ENCODE peak calls at places on chromosomes 12 and 14, in eight cellular contexts. P is Peyer's patch, W is ovary, Z is A549, F is uterus, S is IMR-90, N is HCT116, Y is tibial nerve. Q is an unnamed sample.
A peak's percentile ranks its signal among the peaks of the same experiment; 100 is the strongest.

GRCh38 chr12:40693503-40693863 is 1.2 kb downstream of the CNTN1 start:
- DNase-seq in S (no peak), Z (peak; percentile 86), F (peak; percentile 22), P (no peak), N (peak; percentile 27), W (peak; percentile 53), Y (peak; percentile 49), Q (no peak)

GRCh38 chr12:121657305-121658008 is 12.0 kb downstream of the MORN3 start:
- DNase-seq in S (no peak), Z (no peak), Y (no peak), F (no peak), N (no peak), W (no peak), P (no peak), Q (no peak)

GRCh38 chr14:35406811-35407630 is 2.5 kb upstream of the NFKBIA start:
- DNase-seq in W (no peak), Z (peak; percentile 73), F (peak; percentile 59), S (peak; percentile 74), N (peak; percentile 56), P (peak; percentile 50), Y (peak; percentile 52), Q (no peak)

GRCh38 chr14:82432531-82432930 is 898.9 kb upstream of the SEL1L start:
- DNase-seq in Z (no peak), F (no peak), W (no peak), P (no peak), Y (no peak), N (no peak), S (no peak), Q (no peak)

GRCh38 chr12:13304924-13305323 is 108.4 kb downstream of the EMP1 start:
- DNase-seq in F (no peak), W (no peak), N (no peak), Y (no peak), S (no peak), P (no peak), Z (no peak), Q (no peak)

GRCh38 chr14:45610303-45610702 is 357.3 kb upstream of the MIS18BP1 start:
- DNase-seq in P (no peak), F (no peak), Y (no peak), N (no peak), S (no peak), Z (peak; percentile 1), W (no peak), Q (no peak)

GRCh38 chr14:96135285-96135684 is 69.4 kb upstream of the BDKRB2 start:
- DNase-seq in Y (no peak), P (no peak), Z (no peak), W (no peak), N (no peak), S (no peak), F (peak; percentile 48), Q (no peak)

GRCh38 chr12:16076553-16076952 is 165.4 kb downstream of the DERA start:
- DNase-seq in Z (peak; percentile 50), P (no peak), F (no peak), Y (no peak), S (peak; percentile 2), N (peak; percentile 29), W (no peak), Q (no peak)

GRCh38 chr14:36383674-36384421 is 63.4 kb upstream of the MBIP start:
- DNase-seq in N (no peak), W (no peak), Y (peak; percentile 4), S (no peak), F (no peak), P (no peak), Z (no peak), Q (no peak)

GRCh38 chr12:64995831-64996230 is 125.3 kb downstream of the WIF1 start:
- DNase-seq in Y (no peak), N (no peak), Z (no peak), P (no peak), S (no peak), F (no peak), W (no peak), Q (no peak)

DNA sequence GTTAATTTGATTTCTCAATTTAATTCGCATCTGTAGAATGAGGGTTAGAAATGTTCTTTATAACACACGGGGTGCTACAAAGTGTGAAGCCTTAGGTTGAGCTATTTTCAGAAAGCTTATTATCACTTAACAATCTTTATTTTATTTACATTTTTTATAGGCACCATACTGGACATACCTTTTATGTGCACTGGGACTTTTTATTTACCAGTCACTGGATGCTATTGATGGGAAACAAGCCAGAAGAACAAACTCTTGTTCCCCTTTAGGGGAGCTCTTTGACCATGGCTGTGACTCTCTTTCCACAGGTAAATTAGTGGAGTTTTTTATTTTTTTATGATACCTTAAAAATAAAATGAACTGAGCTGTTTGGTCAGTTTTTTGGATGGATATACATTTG is 16.5 kb downstream of the CHPT1 start:
- DNase-seq in F (no peak), Y (no peak), W (no peak), S (no peak), P (no peak), Z (no peak), N (no peak), Q (no peak)
- H3K4me3 ChIP-seq in F (no peak overlapping the region), Y (no peak overlapping the region), W (no peak overlapping the region), S (no peak overlapping the region), P (no peak overlapping the region), Z (no peak overlapping the region), N (no peak overlapping the region), Q (no peak overlapping the region)

DNA sequence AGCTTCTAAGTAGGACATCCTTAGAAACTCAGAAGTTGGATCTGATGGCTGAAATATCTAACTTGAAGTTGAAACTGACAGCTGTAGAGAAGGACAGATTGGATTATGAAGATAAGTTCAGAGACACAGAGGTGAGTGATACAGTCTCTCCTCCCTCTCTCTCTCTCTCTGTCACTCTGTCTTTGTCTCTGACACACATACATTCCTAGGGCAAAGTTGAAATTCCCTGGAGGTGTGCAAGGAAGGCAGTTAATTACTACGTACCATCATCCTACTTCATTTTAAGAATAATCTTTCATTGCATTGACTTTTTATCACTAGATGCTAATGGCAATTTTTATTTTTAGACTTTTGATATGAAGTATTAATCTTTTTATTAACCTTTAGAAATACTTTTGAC is 46.2 kb upstream of the REP15 start:
- DNase-seq in Z (no peak), Y (no peak), N (no peak), S (no peak), F (no peak), W (no peak), P (no peak), Q (no peak)
- TF ChIP-seq POLR2A in Z (no peak), Y (no peak), N (no peak), S (no peak), F (no peak), W (no peak), P (no peak), Q (no peak)

GRCh38 chr12:110338754-110339153 is 57.7 kb downstream of the ATP2A2 start:
- DNase-seq in Y (no peak), F (no peak), Z (no peak), S (no peak), W (no peak), N (peak; percentile 7), P (peak; percentile 38), Q (no peak)
- H3K4me1 ChIP-seq in Y (no peaks in the 10 kb centered on the region), F (no peaks in the 10 kb centered on the region), Z (peaks cover 69% of the 10 kb centered on the region), S (no peaks in the 10 kb centered on the region), W (no peaks in the 10 kb centered on the region), N (no peaks in the 10 kb centered on the region), P (no peaks in the 10 kb centered on the region), Q (no peaks in the 10 kb centered on the region)

GRCh38 chr12:120235369-120236123 is 30.0 kb downstream of the PXN start:
- DNase-seq in F (no peak), P (no peak), N (no peak), Z (peak; percentile 47), Y (no peak), S (no peak), W (no peak), Q (no peak)

GRCh38 chr12:120231316-120232011 is 30.6 kb upstream of the RPLP0 start:
- DNase-seq in N (peak; percentile 97), F (peak; percentile 73), Y (no peak), Z (peak; percentile 94), S (peak; percentile 97), W (no peak), P (peak; percentile 79), Q (peak; percentile 88)

GRCh38 chr12:120238224-120238616 is 27.3 kb downstream of the PXN start:
- DNase-seq in W (no peak), Z (no peak), Y (no peak), N (no peak), S (no peak), P (no peak), F (no peak), Q (no peak)

GRCh38 chr12:120236124-120236398 is 29.5 kb downstream of the PXN start:
- DNase-seq in F (no peak), W (no peak), Y (no peak), S (no peak), N (no peak), P (no peak), Z (no peak), Q (no peak)

GRCh38 chr12:120234643-120235368 is 30.7 kb downstream of the PXN start:
- DNase-seq in N (peak; percentile 61), F (peak; percentile 88), P (peak; percentile 88), S (peak; percentile 97), Z (peak; percentile 96), Y (peak; percentile 87), W (no peak), Q (peak; percentile 85)
- H3K4me3 ChIP-seq in N (peak overlapping the region; percentile 11), F (no peak overlapping the region), P (no peak overlapping the region), S (no peak overlapping the region), Z (peak overlapping the region; percentile 0), Y (no peak overlapping the region), W (no peak overlapping the region), Q (no peak overlapping the region)

Q was measured in spleen.